ENCODE peak calls at places on chromosomes 13 and 19, in five cellular contexts. X, M, J, Z and R are unnamed samples.

GRCh38 chr13:59120297-59120843 is 1043.4 kb downstream of the DIAPH3 start:
- DNase-seq in X (no peak), M (no peak), J (no peak), Z (no peak), R (no peak)

GRCh38 chr13:37442996-37443395 is 155.6 kb downstream of the POSTN start:
- DNase-seq in X (no peak), M (no peak), J (no peak), Z (no peak), R (no peak)

GRCh38 chr13:31790992-31791391 is 51.7 kb downstream of the RXFP2 start:
- DNase-seq in X (no peak), M (no peak), J (no peak), Z (no peak), R (no peak)

GRCh38 chr13:74040200-74040599 is 94.0 kb downstream of the KLF12 start:
- DNase-seq in X (peak), M (no peak), J (no peak), Z (no peak), R (peak)

GRCh38 chr19:42140125-42140754 is 8.0 kb upstream of the POU2F2 start:
- DNase-seq in X (peak), M (no peak), J (peak), Z (no peak), R (peak)

GRCh38 chr13:30371649-30372265 is 50.5 kb upstream of the UBE2L5 start:
- DNase-seq in X (no peak), M (no peak), J (peak), Z (no peak), R (no peak)

GRCh38 chr13:112943309-112944125 is 25.5 kb upstream of the MCF2L start:
- DNase-seq in X (peak), M (no peak), J (no peak), Z (peak), R (peak)

GRCh38 chr13:74443623-74444022 is 309.4 kb upstream of the KLF12 start:
- DNase-seq in X (no peak), M (no peak), J (no peak), Z (no peak), R (peak)

GRCh38 chr13:94696171-94696570 is 16.2 kb downstream of the SOX21 start:
- DNase-seq in X (no peak), M (no peak), J (no peak), Z (no peak), R (no peak)

GRCh38 chr13:41945926-41946325 is 15.0 kb downstream of the VWA8 start:
- DNase-seq in X (no peak), M (no peak), J (no peak), Z (no peak), R (no peak)

GRCh38 chr13:79675931-79676658 is 195.1 kb downstream of the NDFIP2 start:
- DNase-seq in X (no peak), M (no peak), J (no peak), Z (no peak), R (peak)

GRCh38 chr13:39167018-39167417 is 128.8 kb downstream of the NHLRC3 start:
- DNase-seq in X (no peak), M (no peak), J (no peak), Z (no peak), R (no peak)

GRCh38 chr19:17671906-17672305 is 16.2 kb downstream of the UNC13A start:
- DNase-seq in X (peak), M (no peak), J (no peak), Z (no peak), R (peak)

GRCh38 chr13:41001695-41002094 is 17.4 kb downstream of the ELF1 start:
- DNase-seq in X (no peak), M (no peak), J (no peak), Z (no peak), R (no peak)

GRCh38 chr19:8352134-8352827 is 9.2 kb upstream of the KANK3 start:
- DNase-seq in X (no peak), M (no peak), J (no peak), Z (no peak), R (peak)

GRCh38 chr13:100506154-100506553 is 82.4 kb downstream of the GGACT start:
- DNase-seq in X (no peak), M (no peak), J (no peak), Z (no peak), R (no peak)

GRCh38 chr19:33802801-33803200 is 6.1 kb downstream of the KCTD15 start:
- DNase-seq in X (no peak), M (no peak), J (no peak), Z (no peak), R (no peak)

GRCh38 chr19:5903502-5904301 is at the start of gene NDUFA11:
- DNase-seq in X (peak), M (peak), J (peak), Z (peak), R (peak)

GRCh38 chr13:102277286-102277685 is 124.6 kb downstream of the FGF14 start:
- DNase-seq in X (no peak), M (no peak), J (no peak), Z (no peak), R (no peak)

GRCh38 chr13:36533806-36534205 is 101.5 kb downstream of the CCNA1 start:
- DNase-seq in X (no peak), M (no peak), J (no peak), Z (no peak), R (peak)

GRCh38 chr19:1961545-1961878 is 20.5 kb downstream of the CSNK1G2 start:
- DNase-seq in X (no peak), M (no peak), J (no peak), Z (no peak), R (no peak)